ENCODE peak calls at places on chromosome 17, in eight cellular contexts. One of them, this sample, is unnamed.

GRCh38 chr17:69430488-69430887 is 16.0 kb downstream of the MAP2K6 start:
- DNase-seq in cardiac muscle cell: peak
- DNase-seq in HS-27A: no peak
- DNase-seq in NCI-H345: no peak
- DNase-seq in dorsolateral prefrontal cortex: no peak
- DNase-seq in EL: no peak
- DNase-seq in activated naive CD8-positive, alpha-beta T cell treated with anti-CD3 and anti-CD28 coated beads for 36 hours: no peak
- DNase-seq in Right ventricle myocardium superior: no peak
- DNase-seq in this sample: no peak

GRCh38 chr17:3894927-3895343 is 2.1 kb upstream of the CAMKK1 start:
- DNase-seq in cardiac muscle cell: peak
- DNase-seq in HS-27A: no peak
- DNase-seq in NCI-H345: no peak
- DNase-seq in dorsolateral prefrontal cortex: no peak
- DNase-seq in EL: peak
- DNase-seq in activated naive CD8-positive, alpha-beta T cell treated with anti-CD3 and anti-CD28 coated beads for 36 hours: no peak
- DNase-seq in Right ventricle myocardium superior: no peak
- DNase-seq in this sample: no peak

GRCh38 chr17:39194089-39194984 is 3.1 kb downstream of the CACNB1 start:
- DNase-seq in cardiac muscle cell: peak
- DNase-seq in HS-27A: no peak
- DNase-seq in NCI-H345: no peak
- DNase-seq in dorsolateral prefrontal cortex: peak
- DNase-seq in EL: peak
- DNase-seq in activated naive CD8-positive, alpha-beta T cell treated with anti-CD3 and anti-CD28 coated beads for 36 hours: no peak
- DNase-seq in Right ventricle myocardium superior: peak
- DNase-seq in this sample: no peak

GRCh38 chr17:9817086-9817485 is 4.8 kb downstream of the GSG1L2 start:
- DNase-seq in cardiac muscle cell: peak
- DNase-seq in HS-27A: no peak
- DNase-seq in NCI-H345: peak
- DNase-seq in dorsolateral prefrontal cortex: no peak
- DNase-seq in EL: peak
- DNase-seq in activated naive CD8-positive, alpha-beta T cell treated with anti-CD3 and anti-CD28 coated beads for 36 hours: no peak
- DNase-seq in Right ventricle myocardium superior: no peak
- DNase-seq in this sample: peak

GRCh38 chr17:65547253-65547670 is 14.2 kb downstream of the AXIN2 start:
- DNase-seq in cardiac muscle cell: no peak
- DNase-seq in HS-27A: no peak
- DNase-seq in NCI-H345: no peak
- DNase-seq in dorsolateral prefrontal cortex: no peak
- DNase-seq in EL: no peak
- DNase-seq in activated naive CD8-positive, alpha-beta T cell treated with anti-CD3 and anti-CD28 coated beads for 36 hours: no peak
- DNase-seq in Right ventricle myocardium superior: no peak
- DNase-seq in this sample: no peak

GRCh38 chr17:78276499-78276898 is 45.1 kb downstream of the TMEM235 start:
- DNase-seq in cardiac muscle cell: no peak
- DNase-seq in HS-27A: no peak
- DNase-seq in NCI-H345: no peak
- DNase-seq in dorsolateral prefrontal cortex: no peak
- DNase-seq in EL: no peak
- DNase-seq in activated naive CD8-positive, alpha-beta T cell treated with anti-CD3 and anti-CD28 coated beads for 36 hours: no peak
- DNase-seq in Right ventricle myocardium superior: no peak
- DNase-seq in this sample: peak

GRCh38 chr17:1060991-1061390 is 64.1 kb downstream of the TIMM22 start:
- DNase-seq in cardiac muscle cell: peak
- DNase-seq in HS-27A: peak
- DNase-seq in NCI-H345: no peak
- DNase-seq in dorsolateral prefrontal cortex: no peak
- DNase-seq in EL: peak
- DNase-seq in activated naive CD8-positive, alpha-beta T cell treated with anti-CD3 and anti-CD28 coated beads for 36 hours: peak
- DNase-seq in Right ventricle myocardium superior: peak
- DNase-seq in this sample: no peak

GRCh38 chr17:39981207-39982068 is 831 bp downstream of the PSMD3 start:
- DNase-seq in cardiac muscle cell: no peak
- DNase-seq in HS-27A: no peak
- DNase-seq in NCI-H345: no peak
- DNase-seq in dorsolateral prefrontal cortex: no peak
- DNase-seq in EL: no peak
- DNase-seq in activated naive CD8-positive, alpha-beta T cell treated with anti-CD3 and anti-CD28 coated beads for 36 hours: no peak
- DNase-seq in Right ventricle myocardium superior: no peak
- DNase-seq in this sample: peak

GRCh38 chr17:80845121-80845862 is 146.3 kb upstream of the CHMP6 start:
- DNase-seq in cardiac muscle cell: no peak
- DNase-seq in HS-27A: no peak
- DNase-seq in NCI-H345: no peak
- DNase-seq in dorsolateral prefrontal cortex: no peak
- DNase-seq in EL: no peak
- DNase-seq in activated naive CD8-positive, alpha-beta T cell treated with anti-CD3 and anti-CD28 coated beads for 36 hours: no peak
- DNase-seq in Right ventricle myocardium superior: no peak
- DNase-seq in this sample: peak

GRCh38 chr17:31580331-31581021 is 189.0 kb downstream of the RAB11FIP4 start:
- DNase-seq in cardiac muscle cell: peak
- DNase-seq in HS-27A: no peak
- DNase-seq in NCI-H345: no peak
- DNase-seq in dorsolateral prefrontal cortex: no peak
- DNase-seq in EL: peak
- DNase-seq in activated naive CD8-positive, alpha-beta T cell treated with anti-CD3 and anti-CD28 coated beads for 36 hours: no peak
- DNase-seq in Right ventricle myocardium superior: peak
- DNase-seq in this sample: no peak

GRCh38 chr17:81043725-81044427 is 8.9 kb downstream of the BAIAP2 start:
- DNase-seq in cardiac muscle cell: no peak
- DNase-seq in HS-27A: no peak
- DNase-seq in NCI-H345: no peak
- DNase-seq in dorsolateral prefrontal cortex: no peak
- DNase-seq in EL: peak
- DNase-seq in activated naive CD8-positive, alpha-beta T cell treated with anti-CD3 and anti-CD28 coated beads for 36 hours: no peak
- DNase-seq in Right ventricle myocardium superior: peak
- DNase-seq in this sample: no peak

GRCh38 chr17:40862985-40863733 is 3.9 kb downstream of the KRT12 start:
- DNase-seq in cardiac muscle cell: peak
- DNase-seq in HS-27A: no peak
- DNase-seq in NCI-H345: no peak
- DNase-seq in dorsolateral prefrontal cortex: no peak
- DNase-seq in EL: no peak
- DNase-seq in activated naive CD8-positive, alpha-beta T cell treated with anti-CD3 and anti-CD28 coated beads for 36 hours: peak
- DNase-seq in Right ventricle myocardium superior: no peak
- DNase-seq in this sample: no peak

GRCh38 chr17:28579526-28579925 is 2.8 kb upstream of the ALDOC start:
- DNase-seq in cardiac muscle cell: no peak
- DNase-seq in HS-27A: no peak
- DNase-seq in NCI-H345: no peak
- DNase-seq in dorsolateral prefrontal cortex: no peak
- DNase-seq in EL: no peak
- DNase-seq in activated naive CD8-positive, alpha-beta T cell treated with anti-CD3 and anti-CD28 coated beads for 36 hours: no peak
- DNase-seq in Right ventricle myocardium superior: no peak
- DNase-seq in this sample: no peak

GRCh38 chr17:16129844-16130243 is 85.5 kb downstream of the NCOR1 start:
- DNase-seq in cardiac muscle cell: no peak
- DNase-seq in HS-27A: no peak
- DNase-seq in NCI-H345: no peak
- DNase-seq in dorsolateral prefrontal cortex: no peak
- DNase-seq in EL: no peak
- DNase-seq in activated naive CD8-positive, alpha-beta T cell treated with anti-CD3 and anti-CD28 coated beads for 36 hours: no peak
- DNase-seq in Right ventricle myocardium superior: no peak
- DNase-seq in this sample: no peak

GRCh38 chr17:63950940-63951907 is 19.1 kb upstream of the CD79B start:
- DNase-seq in cardiac muscle cell: no peak
- DNase-seq in HS-27A: no peak
- DNase-seq in NCI-H345: no peak
- DNase-seq in dorsolateral prefrontal cortex: no peak
- DNase-seq in EL: no peak
- DNase-seq in activated naive CD8-positive, alpha-beta T cell treated with anti-CD3 and anti-CD28 coated beads for 36 hours: no peak
- DNase-seq in Right ventricle myocardium superior: no peak
- DNase-seq in this sample: no peak

This sample was measured in NCI-H2171 treated with DMSO at 0.1 percent for 48 hours.